ENCODE peak calls at places on chromosomes 3 and 15, in five cellular contexts. One of them, this sample, is unnamed.

GRCh38 chr3:182357928-182358327 is 435.4 kb upstream of the ATP11B start:
- DNase-seq in foreskin fibroblast: no peak
- DNase-seq in left cardiac atrium: no peak
- DNase-seq in effector memory CD8-positive, alpha-beta T cell: no peak
- DNase-seq in dorsolateral prefrontal cortex: no peak
- DNase-seq in this sample: no peak

GRCh38 chr3:48404440-48405342 is 25.2 kb downstream of the PLXNB1 start:
- DNase-seq in foreskin fibroblast: no peak
- DNase-seq in left cardiac atrium: no peak
- DNase-seq in effector memory CD8-positive, alpha-beta T cell: no peak
- DNase-seq in dorsolateral prefrontal cortex: peak; percentile 18
- DNase-seq in this sample: no peak

GRCh38 chr3:11603628-11604027 is 40.1 kb downstream of the VGLL4 start:
- DNase-seq in foreskin fibroblast: no peak
- DNase-seq in left cardiac atrium: peak; percentile 68
- DNase-seq in effector memory CD8-positive, alpha-beta T cell: no peak
- DNase-seq in dorsolateral prefrontal cortex: no peak
- DNase-seq in this sample: no peak

GRCh38 chr3:62051506-62051905 is 321.8 kb downstream of the FEZF2 start:
- DNase-seq in foreskin fibroblast: no peak
- DNase-seq in left cardiac atrium: no peak
- DNase-seq in effector memory CD8-positive, alpha-beta T cell: no peak
- DNase-seq in dorsolateral prefrontal cortex: no peak
- DNase-seq in this sample: no peak

GRCh38 chr3:99952306-99952705 is 134.6 kb downstream of the CMSS1 start:
- DNase-seq in foreskin fibroblast: no peak
- DNase-seq in left cardiac atrium: no peak
- DNase-seq in effector memory CD8-positive, alpha-beta T cell: no peak
- DNase-seq in dorsolateral prefrontal cortex: no peak
- DNase-seq in this sample: no peak

GRCh38 chr3:64074091-64074490 is 50.8 kb upstream of the PSMD6 start:
- DNase-seq in foreskin fibroblast: no peak
- DNase-seq in left cardiac atrium: no peak
- DNase-seq in effector memory CD8-positive, alpha-beta T cell: no peak
- DNase-seq in dorsolateral prefrontal cortex: no peak
- DNase-seq in this sample: no peak

GRCh38 chr15:92914768-92915221 is 14.7 kb downstream of the CHD2 start:
- DNase-seq in foreskin fibroblast: no peak
- DNase-seq in left cardiac atrium: no peak
- DNase-seq in effector memory CD8-positive, alpha-beta T cell: peak; percentile 10
- DNase-seq in dorsolateral prefrontal cortex: no peak
- DNase-seq in this sample: no peak

GRCh38 chr15:78991476-78991875 is 46.6 kb upstream of the CTSH start:
- DNase-seq in foreskin fibroblast: peak; percentile 50
- DNase-seq in left cardiac atrium: peak; percentile 18
- DNase-seq in effector memory CD8-positive, alpha-beta T cell: no peak
- DNase-seq in dorsolateral prefrontal cortex: no peak
- DNase-seq in this sample: no peak

GRCh38 chr3:23372296-23372695 is 169.2 kb downstream of the UBE2E2 start:
- DNase-seq in foreskin fibroblast: no peak
- DNase-seq in left cardiac atrium: no peak
- DNase-seq in effector memory CD8-positive, alpha-beta T cell: no peak
- DNase-seq in dorsolateral prefrontal cortex: no peak
- DNase-seq in this sample: no peak

GRCh38 chr3:185504636-185505035 is 5.8 kb upstream of the TMEM41A start:
- DNase-seq in foreskin fibroblast: no peak
- DNase-seq in left cardiac atrium: no peak
- DNase-seq in effector memory CD8-positive, alpha-beta T cell: no peak
- DNase-seq in dorsolateral prefrontal cortex: no peak
- DNase-seq in this sample: no peak

GRCh38 chr15:78175333-78175732 is 26.2 kb downstream of the IDH3A start:
- DNase-seq in foreskin fibroblast: no peak
- DNase-seq in left cardiac atrium: no peak
- DNase-seq in effector memory CD8-positive, alpha-beta T cell: no peak
- DNase-seq in dorsolateral prefrontal cortex: no peak
- DNase-seq in this sample: no peak

GRCh38 chr3:114508208-114508607 is 214.4 kb downstream of the TIGIT start:
- DNase-seq in foreskin fibroblast: no peak
- DNase-seq in left cardiac atrium: no peak
- DNase-seq in effector memory CD8-positive, alpha-beta T cell: no peak
- DNase-seq in dorsolateral prefrontal cortex: no peak
- DNase-seq in this sample: no peak

GRCh38 chr3:80734483-80734882 is 966.7 kb upstream of the ROBO1 start:
- DNase-seq in foreskin fibroblast: no peak
- DNase-seq in left cardiac atrium: no peak
- DNase-seq in effector memory CD8-positive, alpha-beta T cell: no peak
- DNase-seq in dorsolateral prefrontal cortex: no peak
- DNase-seq in this sample: no peak

GRCh38 chr3:13132281-13132680 is 59.1 kb upstream of the IQSEC1 start:
- DNase-seq in foreskin fibroblast: no peak
- DNase-seq in left cardiac atrium: no peak
- DNase-seq in effector memory CD8-positive, alpha-beta T cell: no peak
- DNase-seq in dorsolateral prefrontal cortex: no peak
- DNase-seq in this sample: no peak

GRCh38 chr3:24128195-24129005 is 183.3 kb downstream of the NR1D2 start:
- DNase-seq in foreskin fibroblast: peak; percentile 66
- DNase-seq in left cardiac atrium: no peak
- DNase-seq in effector memory CD8-positive, alpha-beta T cell: no peak
- DNase-seq in dorsolateral prefrontal cortex: no peak
- DNase-seq in this sample: no peak

GRCh38 chr3:131349946-131350347 is 31.6 kb upstream of the NUDT16 start:
- DNase-seq in foreskin fibroblast: peak; percentile 89
- DNase-seq in left cardiac atrium: peak; percentile 26
- DNase-seq in effector memory CD8-positive, alpha-beta T cell: no peak
- DNase-seq in dorsolateral prefrontal cortex: no peak
- DNase-seq in this sample: no peak

GRCh38 chr15:25838191-25838870 is 24.8 kb downstream of the ATP10A start:
- DNase-seq in foreskin fibroblast: no peak
- DNase-seq in left cardiac atrium: no peak
- DNase-seq in effector memory CD8-positive, alpha-beta T cell: no peak
- DNase-seq in dorsolateral prefrontal cortex: no peak
- DNase-seq in this sample: no peak

GRCh38 chr3:129325383-129325782 is 46.7 kb downstream of the HMCES start:
- DNase-seq in foreskin fibroblast: no peak
- DNase-seq in left cardiac atrium: no peak
- DNase-seq in effector memory CD8-positive, alpha-beta T cell: no peak
- DNase-seq in dorsolateral prefrontal cortex: no peak
- DNase-seq in this sample: no peak

GRCh38 chr3:143956858-143957257 is 14.8 kb upstream of the DIPK2A start:
- DNase-seq in foreskin fibroblast: no peak
- DNase-seq in left cardiac atrium: no peak
- DNase-seq in effector memory CD8-positive, alpha-beta T cell: no peak
- DNase-seq in dorsolateral prefrontal cortex: no peak
- DNase-seq in this sample: no peak